ENCODE peak calls at places on chromosomes 3 and 15, in five cellular contexts. A is brain microvascular endothelial cell, Q is tibial artery, P is progenitor cell of endocrine pancreas, D is activated B cell treated with CpG ODN at 0.5 μM for 24 hours. H is an unnamed sample.

GRCh38 chr15:55917881-55918296 is 75.5 kb downstream of the NEDD4 start:
- DNase-seq in D (no peak), P (no peak), Q (no peak), A (peak), H (no peak)

GRCh38 chr3:190701096-190701532 is 161.4 kb downstream of the GMNC start:
- DNase-seq in D (no peak), Q (no peak), A (peak), P (peak), H (no peak)

GRCh38 chr3:183178833-183179549 is 16.5 kb upstream of the LAMP3 start:
- DNase-seq in P (peak), D (no peak), Q (no peak), A (peak), H (no peak)

GRCh38 chr3:81929697-81930096 is 168.3 kb upstream of the GBE1 start:
- DNase-seq in A (no peak), Q (no peak), P (no peak), D (no peak), H (no peak)

GRCh38 chr3:146164951-146165350 is 4.0 kb upstream of the PLOD2 start:
- DNase-seq in Q (no peak), A (no peak), P (no peak), D (no peak), H (no peak)

GRCh38 chr15:85587707-85588441 is 206.9 kb downstream of the KLHL25 start:
- DNase-seq in P (no peak), A (peak), Q (no peak), D (no peak), H (no peak)

GRCh38 chr3:170749185-170749584 is 120.8 kb downstream of the RPL22L1 start:
- DNase-seq in P (no peak), D (no peak), Q (no peak), A (no peak), H (no peak)

GRCh38 chr3:169847896-169848295 is 21.8 kb downstream of the LRRC31 start:
- DNase-seq in D (no peak), Q (no peak), A (no peak), P (no peak), H (no peak)

GRCh38 chr3:105899528-105899927 is 30.7 kb upstream of the CBLB start:
- DNase-seq in D (no peak), P (no peak), Q (no peak), A (no peak), H (no peak)

GRCh38 chr3:188779537-188779936 is 392.2 kb upstream of the TPRG1 start:
- DNase-seq in D (no peak), Q (no peak), A (no peak), P (no peak), H (no peak)

GRCh38 chr3:127034990-127035652 is 52.2 kb downstream of the PLXNA1 start:
- DNase-seq in P (no peak), D (no peak), Q (peak), A (no peak), H (no peak)

GRCh38 chr15:95141486-95141885 is 910.1 kb downstream of the MCTP2 start:
- DNase-seq in A (no peak), P (no peak), Q (no peak), D (no peak), H (no peak)

GRCh38 chr3:138034918-138035317 is 25.0 kb downstream of the CLDN18 start:
- DNase-seq in A (no peak), P (no peak), D (no peak), Q (no peak), H (no peak)

GRCh38 chr15:87212041-87212440 is 1044.5 kb downstream of the NTRK3 start:
- DNase-seq in A (no peak), P (no peak), D (no peak), Q (no peak), H (no peak)
- TF ChIP-seq CTCF in A (no peak), P (no peak), D (no peak), Q (no peak), H (no peak)

GRCh38 chr15:75843618-75844610 is 667 bp downstream of the UBE2Q2 start:
- DNase-seq in A (peak), D (peak), Q (peak), P (peak), H (peak)
- TF ChIP-seq CTCF in A (peak), D (no peak), Q (no peak), P (no peak), H (no peak)

DNA sequence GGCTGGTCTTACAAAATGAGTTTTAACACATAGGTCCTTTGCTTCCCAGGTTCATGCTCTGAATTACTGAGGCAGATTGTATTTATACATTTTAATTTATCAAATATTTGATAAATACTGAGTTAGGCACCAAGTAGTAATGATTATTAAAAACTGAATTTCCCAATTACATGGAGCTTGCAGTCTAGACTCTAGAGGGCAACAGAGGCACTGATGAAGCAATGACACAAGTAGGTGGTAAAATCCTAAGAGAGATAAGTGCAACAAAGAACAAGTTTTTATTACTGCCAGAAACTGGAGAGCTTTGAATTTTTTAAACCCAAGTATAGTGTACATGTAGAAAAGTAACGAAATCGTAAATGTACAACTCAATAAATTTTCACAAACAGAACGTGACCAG is 406.2 kb upstream of the RARB start:
- DNase-seq in A (peak), P (no peak), D (no peak), Q (no peak), H (no peak)
- TF ChIP-seq CTCF in A (peak), P (peak), D (no peak), Q (peak), H (no peak)

DNA sequence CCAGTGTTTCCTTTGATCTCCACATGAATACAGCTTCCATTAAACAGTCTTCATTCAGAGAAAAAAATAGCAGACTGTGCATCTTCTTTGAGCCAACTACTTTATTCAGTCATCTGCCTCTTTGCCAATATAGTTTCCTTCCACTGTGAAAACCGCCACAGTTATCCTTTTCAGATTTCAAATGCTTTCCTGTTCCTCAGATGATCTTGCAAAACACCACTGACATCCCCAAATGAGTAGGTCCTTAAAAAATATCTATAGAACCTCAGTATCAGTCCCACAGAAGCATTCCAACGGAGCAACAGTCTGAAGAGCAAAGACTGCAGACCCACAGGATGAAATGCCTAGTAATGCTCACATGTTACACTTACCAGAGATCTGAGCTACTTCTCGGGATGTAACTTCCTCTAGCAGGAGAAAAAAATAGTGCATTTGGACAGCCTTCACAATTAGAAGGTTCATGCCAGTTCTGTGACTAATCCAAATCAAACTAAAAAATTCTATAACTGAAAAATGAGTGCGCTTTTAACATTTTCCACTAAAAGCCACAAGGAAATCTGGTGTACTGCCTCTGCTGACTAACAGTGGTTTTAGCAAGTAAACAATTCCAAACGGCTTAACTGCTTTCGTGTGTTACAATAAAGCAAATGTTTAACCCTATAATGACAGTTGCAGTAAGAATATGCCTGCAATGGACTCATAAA is at the start of gene ANKRD28:
- DNase-seq in Q (no peak), A (peak), P (no peak), D (no peak), H (no peak)
- TF ChIP-seq CTCF in Q (no peak), A (peak), P (peak), D (no peak), H (peak)

GRCh38 chr3:45507820-45508317 is 86.7 kb upstream of the LIMD1 start:
- DNase-seq in Q (no peak), A (peak), D (no peak), P (no peak), H (no peak)
- TF ChIP-seq CTCF in Q (no peak), A (peak), D (no peak), P (peak), H (no peak)

DNA sequence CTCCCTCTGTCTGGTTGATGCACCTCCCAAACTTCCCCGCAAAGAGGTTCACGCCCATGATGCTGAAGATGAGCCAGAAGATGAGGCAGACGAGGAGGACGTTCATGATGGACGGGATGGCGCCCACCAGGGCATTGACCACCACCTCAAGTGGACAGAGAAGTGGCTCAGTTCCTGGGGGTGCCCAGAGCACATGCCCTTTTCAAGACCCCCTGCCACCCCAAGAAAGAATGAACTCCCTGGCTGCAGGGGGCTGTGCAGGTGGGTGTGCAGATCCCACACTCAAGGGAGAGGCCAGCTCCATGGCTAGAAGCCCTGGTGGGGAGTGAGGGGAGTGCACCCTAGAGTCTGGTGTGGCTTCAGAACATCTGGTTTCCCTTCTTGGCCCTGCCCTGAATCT is 64.1 kb downstream of the EXOG start:
- DNase-seq in P (no peak), D (no peak), Q (no peak), A (no peak), H (no peak)
- TF ChIP-seq CTCF in P (no peak), D (no peak), Q (no peak), A (peak), H (no peak)

GRCh38 chr3:179653106-179653776 is 401 bp downstream of the USP13 start:
- DNase-seq in P (peak), A (peak), Q (peak), D (peak), H (peak)

GRCh38 chr3:179655236-179655635 is 2.4 kb downstream of the USP13 start:
- DNase-seq in A (no peak), D (no peak), P (no peak), Q (no peak), H (no peak)

GRCh38 chr3:179651687-179652466 is 963 bp upstream of the USP13 start:
- DNase-seq in Q (no peak), P (no peak), D (no peak), A (no peak), H (no peak)

GRCh38 chr3:179653777-179654117 is 907 bp downstream of the USP13 start:
- DNase-seq in Q (no peak), D (peak), A (peak), P (no peak), H (no peak)

GRCh38 chr3:179652467-179653105 is at the start of gene USP13:
- DNase-seq in A (peak), P (peak), Q (peak), D (no peak), H (peak)
- TF ChIP-seq CTCF in A (peak), P (peak), Q (peak), D (no peak), H (no peak)

GRCh38 chr15:65033659-65034269 is 4.3 kb upstream of the MTFMT start:
- DNase-seq in D (no peak), A (peak), Q (no peak), P (no peak), H (no peak)
- TF ChIP-seq CTCF in D (no peak), A (peak), Q (peak), P (peak), H (no peak)

GRCh38 chr3:72887723-72888545 is at the start of gene GXYLT2:
- DNase-seq in D (no peak), Q (peak), A (peak), P (peak), H (no peak)
- TF ChIP-seq CTCF in D (no peak), Q (no peak), A (no peak), P (no peak), H (no peak)

GRCh38 chr15:79896131-79896633 is 632 bp downstream of the MTHFS start:
- DNase-seq in D (no peak), Q (no peak), P (no peak), A (no peak), H (no peak)

GRCh38 chr15:79897701-79898113 is 893 bp upstream of the MTHFS start:
- DNase-seq in D (no peak), Q (no peak), P (no peak), A (no peak), H (no peak)

GRCh38 chr15:79897380-79897678 is 515 bp upstream of the MTHFS start:
- DNase-seq in D (no peak), P (no peak), Q (no peak), A (no peak), H (no peak)

GRCh38 chr15:79898369-79898768 is 1.6 kb upstream of the MTHFS start:
- DNase-seq in A (no peak), P (no peak), D (no peak), Q (no peak), H (no peak)

GRCh38 chr15:79896634-79897379 is at the start of gene MTHFS:
- DNase-seq in D (peak), P (peak), A (peak), Q (peak), H (peak)
- TF ChIP-seq CTCF in D (no peak), P (peak), A (peak), Q (peak), H (peak)